ENCODE peak calls at places on chromosomes 13 and 19, in eight cellular contexts. S is GM12878, D is lower leg skin, T is body of pancreas, J is endothelial cell of umbilical vein, R is H1, P is breast epithelium, N is Peyer's patch. L is an unnamed sample.

GRCh38 chr19:50309396-50310125 is 19.6 kb downstream of the KCNC3 start:
- DNase-seq in D (no peak), N (no peak), T (no peak), P (no peak), R (no peak), S (no peak), J (no peak), L (no peak)

GRCh38 chr13:49997935-49998334 is 1.1 kb downstream of the TRIM13 start:
- DNase-seq in P (no peak), N (no peak), S (no peak), R (no peak), D (no peak), T (no peak), J (peak), L (no peak)

GRCh38 chr19:18469245-18470107 is 31.5 kb upstream of the ISYNA1 start:
- DNase-seq in N (peak), P (no peak), R (peak), T (peak), S (no peak), D (peak), J (peak), L (peak)

GRCh38 chr13:78161266-78161665 is 242.6 kb upstream of the EDNRB start:
- DNase-seq in N (no peak), P (no peak), S (no peak), T (no peak), J (no peak), R (no peak), D (no peak), L (no peak)

GRCh38 chr13:36806102-36806501 is 12.9 kb upstream of the RFXAP start:
- DNase-seq in S (no peak), R (no peak), P (no peak), T (no peak), N (no peak), D (no peak), J (no peak), L (no peak)

GRCh38 chr19:51808333-51808986 is 13.5 kb downstream of the FPR3 start:
- DNase-seq in R (no peak), P (no peak), S (no peak), J (peak), D (no peak), T (no peak), N (no peak), L (peak)

GRCh38 chr13:87680298-87680697 is 9.1 kb downstream of the SLITRK5 start:
- DNase-seq in D (no peak), J (no peak), R (no peak), S (no peak), T (no peak), N (no peak), P (no peak), L (no peak)

GRCh38 chr19:42250666-42251531 is 4.0 kb downstream of the ERF start:
- DNase-seq in S (no peak), D (no peak), P (no peak), R (no peak), J (peak), T (no peak), N (no peak), L (peak)

GRCh38 chr13:94716016-94716415 is 3.7 kb upstream of the SOX21 start:
- DNase-seq in D (no peak), T (no peak), P (no peak), N (no peak), J (no peak), R (no peak), S (no peak), L (no peak)

DNA sequence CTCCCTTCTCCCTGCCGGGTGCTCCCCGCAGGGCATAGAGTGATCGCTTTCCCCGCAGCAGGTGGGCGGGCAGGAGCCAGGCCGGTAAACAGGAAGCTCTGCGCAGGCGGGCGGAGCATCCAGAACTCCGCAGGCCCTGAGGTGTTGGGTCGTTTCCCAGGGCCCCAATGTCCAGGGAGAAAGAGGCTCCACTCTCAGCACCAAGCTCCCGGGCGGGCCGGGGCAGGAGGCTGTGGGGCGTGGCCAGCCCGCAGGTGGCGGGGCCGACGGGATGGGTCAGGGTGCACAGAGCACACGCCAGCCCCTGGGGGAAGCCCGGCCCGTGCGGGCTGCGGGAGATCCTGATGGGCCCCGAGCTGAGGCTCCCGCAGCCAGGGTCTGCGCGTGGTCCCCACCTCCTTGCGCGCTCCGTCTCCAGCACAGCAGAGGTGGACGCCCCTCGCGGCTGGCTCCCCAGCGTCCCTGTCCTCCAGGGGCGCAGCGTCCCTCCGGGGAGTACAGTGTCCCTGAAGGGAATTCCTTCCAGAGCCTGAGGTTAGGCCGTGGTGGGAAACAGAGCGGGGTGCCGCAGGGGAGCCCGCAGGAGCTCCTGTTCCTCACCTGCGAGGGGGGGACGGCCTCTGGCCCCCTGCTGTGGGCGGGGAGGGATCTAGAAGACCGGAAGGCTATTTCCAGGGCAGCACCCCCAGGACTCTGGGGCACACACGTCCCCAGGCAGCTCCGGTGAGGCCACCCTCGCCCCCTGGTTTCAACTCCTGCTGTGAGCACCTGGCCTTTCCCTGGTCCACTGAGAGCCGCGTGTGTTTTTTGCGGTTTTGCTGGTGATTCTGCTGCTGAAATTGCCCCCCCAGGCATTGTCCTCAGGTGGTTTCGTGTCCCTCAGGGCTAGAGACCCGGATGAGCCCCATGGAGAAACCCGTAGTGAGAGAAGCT is 12.2 kb downstream of the PIP5K1C start:
- DNase-seq in D (no peak), S (no peak), J (no peak), N (peak), P (peak), R (no peak), T (peak), L (no peak)
- H3K4me3 ChIP-seq in D (no peak), S (peak), J (no peak), N (peak), P (no peak), R (peak), T (no peak), L (no peak)

GRCh38 chr19:54169149-54169731 is 3.7 kb downstream of the TMC4 start:
- DNase-seq in D (no peak), T (no peak), N (no peak), R (no peak), S (no peak), J (no peak), P (no peak), L (no peak)

GRCh38 chr19:54168174-54168917 is 4.6 kb downstream of the TMC4 start:
- DNase-seq in D (peak), P (peak), J (peak), R (no peak), N (peak), S (no peak), T (peak), L (peak)

GRCh38 chr19:54173951-54174817 is 1.2 kb upstream of the TMC4 start:
- DNase-seq in D (no peak), T (no peak), R (no peak), J (no peak), S (no peak), N (no peak), P (no peak), L (no peak)

GRCh38 chr19:54172413-54172763 is 572 bp downstream of the TMC4 start:
- DNase-seq in D (no peak), N (no peak), R (no peak), T (no peak), J (no peak), P (no peak), S (no peak), L (no peak)

GRCh38 chr19:54172764-54173699 is at the start of gene TMC4:
- DNase-seq in S (no peak), N (peak), P (no peak), J (no peak), R (no peak), T (peak), D (no peak), L (no peak)
- TF ChIP-seq CTCF in S (peak), N (peak), P (peak), J (no peak), R (peak), T (peak), D (no peak), L (no peak)

GRCh38 chr19:12159773-12160414 is 3.0 kb upstream of the ZNF136 start:
- DNase-seq in P (no peak), S (no peak), J (no peak), D (no peak), T (no peak), R (no peak), N (no peak), L (no peak)

GRCh38 chr19:12155324-12155723 is 1.2 kb downstream of the ZNF625 start:
- DNase-seq in P (no peak), J (peak), D (peak), N (no peak), R (no peak), S (no peak), T (no peak), L (no peak)

DNA sequence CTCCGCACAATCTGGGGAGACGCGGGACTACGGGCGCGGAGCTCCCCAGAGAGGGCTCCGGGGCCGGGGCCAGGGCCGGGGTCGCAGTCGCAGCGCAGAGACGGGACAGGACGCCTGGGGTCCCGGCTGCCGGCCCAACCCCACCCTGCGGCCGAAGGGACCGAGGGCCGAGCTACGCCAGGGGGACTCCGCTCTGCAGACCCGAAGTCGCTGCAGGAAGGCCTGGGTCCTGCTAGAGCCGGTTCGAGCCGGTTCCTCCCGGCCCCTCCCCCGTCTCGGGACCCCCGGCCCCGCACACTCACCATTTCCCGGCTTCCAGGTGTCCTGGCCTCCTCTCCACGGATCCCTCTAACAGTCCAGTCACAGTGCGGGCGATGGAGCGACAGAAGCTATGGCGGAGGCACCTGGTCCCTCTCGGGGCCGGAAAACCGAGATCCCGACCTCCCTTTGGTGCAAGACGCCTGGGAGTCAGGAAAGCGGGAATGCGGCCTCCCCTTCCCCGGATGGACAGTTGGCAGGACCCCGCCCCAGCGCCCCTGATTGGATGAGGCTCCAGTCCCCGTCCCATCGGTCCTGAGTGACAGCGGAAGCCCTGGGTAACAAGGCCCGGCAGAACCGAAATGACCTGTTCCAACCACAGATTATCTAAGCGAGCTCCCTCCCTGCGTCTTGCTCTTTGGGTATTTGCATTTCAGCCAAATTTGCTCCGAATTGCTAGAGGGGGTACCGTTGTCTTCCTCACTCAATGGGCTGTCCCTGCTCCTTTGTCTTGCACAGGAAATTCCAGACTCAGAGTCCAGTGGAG is at the start of gene ZNF625:
- DNase-seq in P (peak), T (peak), J (peak), D (peak), S (peak), R (peak), N (peak), L (peak)
- TF ChIP-seq POLR2A in P (no peak), T (peak), J (peak), D (no peak), S (peak), R (peak), N (no peak), L (no peak)

GRCh38 chr13:65063753-65064152 is 2166.4 kb downstream of the PCDH9 start:
- DNase-seq in J (peak), D (no peak), N (no peak), S (no peak), R (no peak), T (no peak), P (no peak), L (no peak)
- H3K4me3 ChIP-seq in J (no peak), D (no peak), N (no peak), S (no peak), R (no peak), T (no peak), P (no peak), L (no peak)